ENCODE peak calls at places on chromosomes 7 and 10, in six cellular contexts. R is OCI-LY7; J is CD8-positive, alpha-beta memory T cell; W is colonic mucosa; I is osteoblast; E is hepatocyte. F is an unnamed sample.

GRCh38 chr10:10644317-10645111 is 373.2 kb upstream of the CELF2 start:
- DNase-seq in I (peak; percentile 62), E (no peak), W (no peak), R (no peak), J (no peak), F (peak; percentile 89)

GRCh38 chr10:101441539-101442455 is 87.8 kb downstream of the BTRC start:
- DNase-seq in R (peak; percentile 68), W (peak; percentile 24), E (peak; percentile 71), J (no peak), I (no peak), F (no peak)

GRCh38 chr7:84188811-84189405 is 5.7 kb downstream of the SEMA3A start:
- DNase-seq in R (no peak), J (no peak), I (no peak), E (no peak), W (no peak), F (no peak)

GRCh38 chr10:51888263-51888662 is 188.9 kb upstream of the CSTF2T start:
- DNase-seq in E (no peak), I (no peak), R (no peak), W (no peak), J (no peak), F (no peak)

GRCh38 chr10:6507311-6507710 is 72.8 kb downstream of the PRKCQ start:
- DNase-seq in E (no peak), J (no peak), R (no peak), I (no peak), W (no peak), F (no peak)

GRCh38 chr7:55641273-55641691 is 69.0 kb upstream of the VOPP1 start:
- DNase-seq in R (peak; percentile 74), J (peak; percentile 16), I (peak; percentile 80), W (peak; percentile 47), E (peak; percentile 87), F (no peak)

GRCh38 chr7:133645870-133646492 is 393.1 kb downstream of the EXOC4 start:
- DNase-seq in J (no peak), R (no peak), W (no peak), E (no peak), I (no peak), F (no peak)

GRCh38 chr7:70098133-70098561 is 499.9 kb downstream of the AUTS2 start:
- DNase-seq in W (no peak), E (no peak), J (no peak), I (peak; percentile 19), R (no peak), F (no peak)

GRCh38 chr10:34744590-34744989 is 70.5 kb downstream of the PARD3 start:
- DNase-seq in W (no peak), J (no peak), E (no peak), I (no peak), R (no peak), F (no peak)

GRCh38 chr7:102967798-102968197 is 55.0 kb downstream of the LRRC17 start:
- DNase-seq in I (peak; percentile 51), W (no peak), R (no peak), J (no peak), E (no peak), F (peak; percentile 0)

GRCh38 chr7:135743907-135744789 is 4.5 kb downstream of the FAM180A start:
- DNase-seq in W (no peak), J (no peak), I (no peak), R (no peak), E (no peak), F (no peak)

GRCh38 chr7:135744938-135745701 is 3.5 kb downstream of the FAM180A start:
- DNase-seq in J (no peak), R (no peak), E (no peak), I (no peak), W (no peak), F (no peak)

GRCh38 chr7:135741905-135742304 is 6.7 kb downstream of the FAM180A start:
- DNase-seq in I (no peak), E (no peak), J (no peak), R (no peak), W (no peak), F (no peak)

GRCh38 chr7:135740868-135741267 is 7.7 kb downstream of the FAM180A start:
- DNase-seq in I (no peak), R (no peak), W (no peak), J (no peak), E (peak; percentile 34), F (no peak)

GRCh38 chr7:135742371-135742770 is 6.2 kb downstream of the FAM180A start:
- DNase-seq in W (no peak), E (no peak), J (no peak), I (no peak), R (no peak), F (no peak)
- H3K4me1 ChIP-seq in W (no peaks in the 10 kb centered on the region), E (no peaks in the 10 kb centered on the region), J (no peaks in the 10 kb centered on the region), I (peaks cover 49% of the 10 kb centered on the region), R (no peaks in the 10 kb centered on the region), F (peaks cover 13% of the 10 kb centered on the region)

DNA sequence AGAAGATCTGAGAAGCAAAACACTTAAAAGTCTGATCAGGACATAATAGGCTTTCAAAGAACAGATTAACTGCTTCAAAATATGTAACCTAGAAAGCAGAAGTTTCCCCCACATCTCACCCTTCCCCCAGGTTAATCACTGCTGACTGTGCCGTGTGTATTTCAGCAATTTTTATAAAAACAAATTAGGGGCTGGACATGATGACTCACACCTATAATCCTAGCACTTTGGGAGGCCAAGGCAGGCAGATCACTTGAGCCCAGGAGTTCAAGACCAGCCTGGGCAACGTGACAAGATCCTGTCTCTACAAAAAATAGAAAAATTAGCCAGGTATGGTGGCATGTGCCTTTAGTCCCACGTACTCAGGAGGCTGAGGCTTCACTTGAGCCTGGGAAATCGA is 67.6 kb upstream of the GATA3 start:
- DNase-seq in I (no peak), W (no peak), R (no peak), J (no peak), E (no peak), F (no peak)
- H3K4me1 ChIP-seq in I (peaks cover 4% of the 10 kb centered on the region), W (no peaks in the 10 kb centered on the region), R (no peaks in the 10 kb centered on the region), J (no peaks in the 10 kb centered on the region), E (no peaks in the 10 kb centered on the region), F (no peaks in the 10 kb centered on the region)

DNA sequence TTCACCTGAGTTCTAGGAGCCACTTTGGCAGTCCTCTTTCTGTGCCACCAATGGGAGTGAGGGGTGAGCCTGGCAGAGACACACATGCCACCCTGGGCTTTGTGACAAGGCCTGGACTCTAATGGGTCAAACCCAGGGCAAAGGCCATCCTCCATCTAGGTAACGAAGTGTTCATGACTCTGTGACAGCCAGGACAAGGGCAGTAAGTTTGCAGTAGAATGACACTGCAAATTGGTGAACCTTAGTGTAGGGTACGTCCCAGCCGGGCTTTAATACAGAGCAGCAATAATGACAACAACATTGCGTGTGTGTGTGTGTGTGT is 43.3 kb downstream of the PAPSS2 start:
- DNase-seq in R (no peak), I (no peak), J (no peak), E (no peak), W (no peak), F (peak; percentile 68)
- H3K4me1 ChIP-seq in R (no peaks in the 10 kb centered on the region), I (peaks cover 19% of the 10 kb centered on the region), J (no peaks in the 10 kb centered on the region), E (peaks cover 10% of the 10 kb centered on the region), W (no peaks in the 10 kb centered on the region), F (no peaks in the 10 kb centered on the region)

GRCh38 chr10:103855424-103855823 is at the start of gene SH3PXD2A:
- DNase-seq in I (peak; percentile 92), R (no peak), E (peak; percentile 83), W (no peak), J (no peak), F (no peak)
- H3K4me1 ChIP-seq in I (peaks cover 40% of the 10 kb centered on the region), R (peaks cover 6% of the 10 kb centered on the region), E (peaks cover 36% of the 10 kb centered on the region), W (peaks cover 30% of the 10 kb centered on the region), J (peaks cover 12% of the 10 kb centered on the region), F (peaks cover 62% of the 10 kb centered on the region)

GRCh38 chr7:105027176-105027853 is 13.3 kb downstream of the KMT2E start:
- DNase-seq in J (no peak), W (no peak), R (no peak), E (no peak), I (no peak), F (no peak)
- H3K4me1 ChIP-seq in J (peaks cover 79% of the 10 kb centered on the region), W (peaks cover 7% of the 10 kb centered on the region), R (peaks cover 58% of the 10 kb centered on the region), E (peaks cover 10% of the 10 kb centered on the region), I (peaks cover 15% of the 10 kb centered on the region), F (peaks cover 90% of the 10 kb centered on the region)

GRCh38 chr7:127893547-127893946 is 137.7 kb downstream of the LRRC4 start:
- DNase-seq in R (no peak), E (no peak), J (no peak), I (no peak), W (no peak), F (no peak)

GRCh38 chr7:127895814-127896280 is 135.4 kb downstream of the LRRC4 start:
- DNase-seq in R (no peak), J (no peak), I (no peak), W (no peak), E (peak; percentile 26), F (no peak)

GRCh38 chr7:127896683-127897082 is 134.6 kb downstream of the LRRC4 start:
- DNase-seq in E (no peak), J (no peak), W (no peak), R (no peak), I (no peak), F (no peak)

GRCh38 chr7:127897704-127898454 is 133.4 kb downstream of the LRRC4 start:
- DNase-seq in E (no peak), W (no peak), I (no peak), J (no peak), R (no peak), F (no peak)

GRCh38 chr7:127895360-127895759 is 135.9 kb downstream of the LRRC4 start:
- DNase-seq in I (no peak), J (no peak), E (no peak), R (no peak), W (no peak), F (no peak)
- H3K4me1 ChIP-seq in I (peaks cover 17% of the 10 kb centered on the region), J (no peaks in the 10 kb centered on the region), E (peaks cover 42% of the 10 kb centered on the region), R (no peaks in the 10 kb centered on the region), W (no peaks in the 10 kb centered on the region), F (peaks cover 14% of the 10 kb centered on the region)